ENCODE peak calls at places on chromosomes 4 and X, in ten cellular contexts. Q is A549; M is right cardiac atrium; K is WTC11; C is activated CD8-positive, alpha-beta memory T cell treated with anti-CD3 and anti-CD28 coated beads, Interleukin-2, amount 50 U/mL, for 48 hours; X is ecto neural progenitor cell; J is memory B cell; L is NCI-H1092 treated with DMSO at 0.1 percent for 48 hours; D is Jurkat, Clone E6-1; I is mesothelial cell of epicardium. O is an unnamed sample.

GRCh38 chr4:76055005-76055404 is 19.1 kb upstream of the CXCL11 start:
- DNase-seq in Q (no peak), M (no peak), K (no peak), C (no peak), X (no peak), J (no peak), L (no peak), D (no peak), I (no peak), O (no peak)

GRCh38 chr4:2373532-2373931 is 44.9 kb downstream of the ZFYVE28 start:
- DNase-seq in Q (no peak), M (no peak), K (no peak), C (no peak), X (no peak), J (no peak), L (no peak), D (no peak), I (no peak), O (no peak)

GRCh38 chrX:39690541-39691415 is 407.0 kb downstream of the BCOR start:
- DNase-seq in Q (no peak), M (no peak), K (no peak), C (no peak), X (no peak), J (no peak), L (peak), D (no peak), I (no peak), O (no peak)

GRCh38 chrX:120213438-120214265 is 37.0 kb upstream of the ZBTB33 start:
- DNase-seq in Q (peak), M (no peak), K (peak), C (peak), X (peak), J (peak), L (peak), D (peak), I (peak), O (peak)

GRCh38 chr4:118884716-118885115 is 3.9 kb upstream of the SYNPO2 start:
- DNase-seq in Q (no peak), M (no peak), K (no peak), C (no peak), X (no peak), J (no peak), L (no peak), D (no peak), I (no peak), O (no peak)

GRCh38 chr4:123659759-123660158 is 263.2 kb downstream of the SPRY1 start:
- DNase-seq in Q (peak), M (no peak), K (no peak), C (no peak), X (no peak), J (no peak), L (no peak), D (peak), I (no peak), O (no peak)

GRCh38 chr4:90486346-90486745 is 359.2 kb downstream of the CCSER1 start:
- DNase-seq in Q (no peak), M (no peak), K (no peak), C (no peak), X (no peak), J (no peak), L (no peak), D (no peak), I (no peak), O (no peak)

GRCh38 chr4:165133150-165133549 is 20.5 kb upstream of the TMEM192 start:
- DNase-seq in Q (no peak), M (no peak), K (no peak), C (no peak), X (no peak), J (no peak), L (no peak), D (no peak), I (no peak), O (no peak)

GRCh38 chr4:19301527-19301926 is 950.2 kb upstream of the SLIT2 start:
- DNase-seq in Q (no peak), M (no peak), K (no peak), C (no peak), X (no peak), J (no peak), L (no peak), D (no peak), I (no peak), O (no peak)

GRCh38 chrX:153439977-153440376 is 5.9 kb downstream of the TREX2 start:
- DNase-seq in Q (no peak), M (no peak), K (no peak), C (no peak), X (no peak), J (no peak), L (no peak), D (no peak), I (no peak), O (no peak)

GRCh38 chr4:2803624-2804448 is 11.0 kb downstream of the SH3BP2 start:
- DNase-seq in Q (no peak), M (peak), K (no peak), C (no peak), X (no peak), J (no peak), L (no peak), D (no peak), I (no peak), O (peak)

GRCh38 chr4:47926667-47927258 is 12.4 kb upstream of the NFXL1 start:
- DNase-seq in Q (peak), M (peak), K (peak), C (peak), X (peak), J (peak), L (peak), D (peak), I (peak), O (peak)

GRCh38 chrX:42978655-42979379 is 200.9 kb upstream of the PPP1R2C start:
- DNase-seq in Q (no peak), M (no peak), K (no peak), C (no peak), X (no peak), J (no peak), L (no peak), D (no peak), I (no peak), O (no peak)

GRCh38 chr4:41297832-41298231 is 41.1 kb downstream of the UCHL1 start:
- DNase-seq in Q (no peak), M (no peak), K (no peak), C (no peak), X (no peak), J (no peak), L (no peak), D (no peak), I (no peak), O (no peak)

GRCh38 chr4:8769645-8770517 is 101.8 kb downstream of the HMX1 start:
- DNase-seq in Q (no peak), M (peak), K (no peak), C (no peak), X (no peak), J (no peak), L (no peak), D (no peak), I (no peak), O (no peak)

GRCh38 chr4:180100433-180101344 is 2142.5 kb upstream of the TENM3 start:
- DNase-seq in Q (no peak), M (no peak), K (no peak), C (no peak), X (no peak), J (no peak), L (no peak), D (no peak), I (no peak), O (no peak)

GRCh38 chr4:100679926-100680325 is 162.1 kb upstream of the EMCN start:
- DNase-seq in Q (no peak), M (no peak), K (no peak), C (no peak), X (no peak), J (no peak), L (peak), D (no peak), I (no peak), O (no peak)

GRCh38 chr4:105895324-105895608 is at the start of gene NPNT:
- DNase-seq in Q (no peak), M (peak), K (no peak), C (no peak), X (peak), J (no peak), L (peak), D (no peak), I (peak), O (no peak)

GRCh38 chrX:113975441-113975840 is 608.4 kb upstream of the HTR2C start:
- DNase-seq in Q (no peak), M (no peak), K (no peak), C (no peak), X (no peak), J (no peak), L (no peak), D (no peak), I (no peak), O (no peak)

GRCh38 chr4:76547167-76547760 is 112.2 kb downstream of the SHROOM3 start:
- DNase-seq in Q (no peak), M (no peak), K (no peak), C (no peak), X (no peak), J (no peak), L (no peak), D (no peak), I (no peak), O (no peak)

GRCh38 chr4:108683479-108683878 is 33.1 kb downstream of the OSTC start:
- DNase-seq in Q (peak), M (no peak), K (no peak), C (no peak), X (no peak), J (no peak), L (peak), D (peak), I (no peak), O (no peak)

GRCh38 chr4:170420255-170420693 is 330.5 kb upstream of the AADAT start:
- DNase-seq in Q (no peak), M (no peak), K (no peak), C (no peak), X (no peak), J (no peak), L (no peak), D (no peak), I (no peak), O (no peak)

GRCh38 chr4:41369680-41370079 is 113.0 kb downstream of the UCHL1 start:
- DNase-seq in Q (no peak), M (peak), K (no peak), C (no peak), X (no peak), J (no peak), L (no peak), D (peak), I (no peak), O (no peak)

GRCh38 chrX:16386126-16386525 is 218.8 kb downstream of the MAGEB17 start:
- DNase-seq in Q (no peak), M (no peak), K (no peak), C (no peak), X (no peak), J (no peak), L (no peak), D (no peak), I (no peak), O (no peak)

GRCh38 chr4:4762909-4763814 is 96.3 kb upstream of the MSX1 start:
- DNase-seq in Q (peak), M (no peak), K (peak), C (peak), X (peak), J (no peak), L (no peak), D (peak), I (peak), O (no peak)

GRCh38 chr4:177405508-177405907 is 36.7 kb downstream of the AGA start:
- DNase-seq in Q (no peak), M (no peak), K (no peak), C (no peak), X (no peak), J (no peak), L (no peak), D (no peak), I (no peak), O (no peak)

GRCh38 chr4:176464748-176465147 is 145.0 kb downstream of the SPCS3 start:
- DNase-seq in Q (no peak), M (no peak), K (no peak), C (no peak), X (no peak), J (no peak), L (no peak), D (no peak), I (no peak), O (no peak)

GRCh38 chr4:76732246-76732645 is 165.7 kb downstream of the SOWAHB start:
- DNase-seq in Q (no peak), M (no peak), K (no peak), C (no peak), X (no peak), J (no peak), L (no peak), D (no peak), I (no peak), O (no peak)

GRCh38 chrX:15525664-15526416 is 25.2 kb downstream of the BMX start:
- DNase-seq in Q (no peak), M (no peak), K (no peak), C (no peak), X (no peak), J (no peak), L (peak), D (no peak), I (no peak), O (no peak)

O was measured in NCI-H1694.